ENCODE peak calls at places on chromosomes 6 and 20, in eight cellular contexts. C, E, B, J, G, V, L and X are unnamed samples.
A peak's percentile ranks its signal among the peaks of the same experiment; 100 is the strongest.

GRCh38 chr20:51335329-51335841 is 207.1 kb downstream of the NFATC2 start:
- DNase-seq in C (no peak), E (no peak), B (no peak), J (no peak), G (no peak), V (peak; percentile 100), L (no peak), X (no peak)

GRCh38 chr6:109579361-109579760 is 96.3 kb upstream of the ZBTB24 start:
- DNase-seq in C (no peak), E (no peak), B (no peak), J (no peak), G (no peak), V (no peak), L (no peak), X (no peak)

GRCh38 chr6:106223300-106223930 is 102.1 kb downstream of the ATG5 start:
- DNase-seq in C (peak; percentile 71), E (no peak), B (peak; percentile 39), J (peak; percentile 39), G (no peak), V (peak; percentile 79), L (peak; percentile 46), X (no peak)

GRCh38 chr6:96898241-96898851 is 655 bp upstream of the NDUFAF4 start:
- DNase-seq in C (no peak), E (no peak), B (no peak), J (no peak), G (no peak), V (peak; percentile 34), L (no peak), X (no peak)

GRCh38 chr20:63939061-63939935 is 16.9 kb downstream of the UCKL1 start:
- DNase-seq in C (no peak), E (peak; percentile 63), B (no peak), J (no peak), G (no peak), V (no peak), L (no peak), X (no peak)

GRCh38 chr6:165770430-165771082 is 107.5 kb upstream of the PDE10A start:
- DNase-seq in C (no peak), E (no peak), B (no peak), J (no peak), G (no peak), V (peak; percentile 10), L (no peak), X (no peak)

GRCh38 chr6:3356056-3356823 is 97.5 kb downstream of the PSMG4 start:
- DNase-seq in C (peak; percentile 59), E (peak; percentile 91), B (peak; percentile 78), J (peak; percentile 80), G (peak; percentile 64), V (peak; percentile 63), L (peak; percentile 65), X (no peak)

GRCh38 chr6:45000833-45001232 is 327.3 kb upstream of the RUNX2 start:
- DNase-seq in C (no peak), E (no peak), B (no peak), J (no peak), G (no peak), V (no peak), L (no peak), X (no peak)

GRCh38 chr6:21496275-21496674 is 97.3 kb upstream of the SOX4 start:
- DNase-seq in C (no peak), E (no peak), B (no peak), J (no peak), G (no peak), V (no peak), L (no peak), X (no peak)

GRCh38 chr6:138105446-138105845 is 1.8 kb downstream of the PERP start:
- DNase-seq in C (no peak), E (no peak), B (no peak), J (no peak), G (no peak), V (no peak), L (peak; percentile 70), X (no peak)

GRCh38 chr6:115545410-115545986 is 515.2 kb downstream of the FRK start:
- DNase-seq in C (no peak), E (no peak), B (no peak), J (no peak), G (no peak), V (no peak), L (peak; percentile 22), X (no peak)

GRCh38 chr6:43746613-43747101 is 23.4 kb upstream of the VEGFA start:
- DNase-seq in C (no peak), E (peak; percentile 68), B (no peak), J (peak; percentile 12), G (no peak), V (no peak), L (no peak), X (no peak)

GRCh38 chr6:7920425-7920824 is 9.8 kb upstream of the TXNDC5 start:
- DNase-seq in C (no peak), E (no peak), B (no peak), J (no peak), G (no peak), V (no peak), L (no peak), X (no peak)

GRCh38 chr20:1331101-1331500 is 2.2 kb upstream of the SDCBP2 start:
- DNase-seq in C (no peak), E (no peak), B (no peak), J (no peak), G (no peak), V (no peak), L (no peak), X (peak; percentile 55)

GRCh38 chr20:64036346-64037198 is 590 bp downstream of the C20orf204 start:
- DNase-seq in C (no peak), E (no peak), B (no peak), J (no peak), G (no peak), V (peak; percentile 53), L (peak; percentile 75), X (no peak)

GRCh38 chr20:25084616-25085187 is 2.8 kb upstream of the VSX1 start:
- DNase-seq in C (no peak), E (no peak), B (no peak), J (no peak), G (no peak), V (no peak), L (no peak), X (peak; percentile 62)
- H3K4me3 ChIP-seq in C (peak overlapping the region; percentile 38), E (no peak overlapping the region), B (no peak overlapping the region), J (no peak overlapping the region), G (peak overlapping the region; percentile 32), V (no peak overlapping the region), L (no peak overlapping the region), X (no peak overlapping the region)

GRCh38 chr6:158999669-159000403 is at the start of gene RSPH3:
- DNase-seq in C (peak; percentile 97), E (peak; percentile 96), B (peak; percentile 80), J (peak; percentile 98), G (peak; percentile 91), V (peak; percentile 90), L (peak; percentile 96), X (peak; percentile 94)
- TF ChIP-seq POLR2A in C (no peak), E (peak; percentile 68), B (peak; percentile 62), J (peak; percentile 88), G (peak; percentile 32), V (no peak), L (peak; percentile 96), X (peak; percentile 31)

GRCh38 chr6:84596488-84596887 is 167.9 kb downstream of the TBX18 start:
- DNase-seq in C (no peak), E (no peak), B (no peak), J (no peak), G (no peak), V (no peak), L (no peak), X (no peak)

GRCh38 chr6:84599991-84600390 is 164.4 kb downstream of the TBX18 start:
- DNase-seq in C (no peak), E (no peak), B (no peak), J (no peak), G (no peak), V (no peak), L (no peak), X (no peak)

GRCh38 chr6:84605308-84605707 is 159.1 kb downstream of the TBX18 start:
- DNase-seq in C (no peak), E (no peak), B (no peak), J (no peak), G (no peak), V (no peak), L (no peak), X (no peak)

GRCh38 chr6:84597238-84597875 is 167.0 kb downstream of the TBX18 start:
- DNase-seq in C (no peak), E (no peak), B (no peak), J (no peak), G (no peak), V (no peak), L (no peak), X (no peak)

GRCh38 chr6:84601366-84601765 is 163.0 kb downstream of the TBX18 start:
- DNase-seq in C (no peak), E (no peak), B (no peak), J (no peak), G (no peak), V (no peak), L (no peak), X (no peak)
- H3K4me3 ChIP-seq in C (no peak overlapping the region), E (no peak overlapping the region), B (no peak overlapping the region), J (no peak overlapping the region), G (no peak overlapping the region), V (no peak overlapping the region), L (no peak overlapping the region), X (no peak overlapping the region)

GRCh38 chr20:38472513-38473352 is at the start of gene RALGAPB:
- DNase-seq in C (peak; percentile 100), E (peak; percentile 99), B (peak; percentile 98), J (peak; percentile 99), G (peak; percentile 97), V (peak; percentile 96), L (peak; percentile 100), X (peak; percentile 98)

GRCh38 chr20:38479596-38479995 is 7.0 kb downstream of the RALGAPB start:
- DNase-seq in C (no peak), E (no peak), B (no peak), J (no peak), G (no peak), V (no peak), L (no peak), X (no peak)

GRCh38 chr20:38473353-38473795 is 731 bp downstream of the RALGAPB start:
- DNase-seq in C (peak; percentile 28), E (no peak), B (no peak), J (peak; percentile 50), G (no peak), V (no peak), L (peak; percentile 67), X (no peak)

GRCh38 chr20:38471987-38472512 is 593 bp upstream of the RALGAPB start:
- DNase-seq in C (no peak), E (no peak), B (no peak), J (no peak), G (no peak), V (no peak), L (no peak), X (no peak)

GRCh38 chr20:38477747-38478146 is 5.1 kb downstream of the RALGAPB start:
- DNase-seq in C (no peak), E (no peak), B (no peak), J (no peak), G (no peak), V (no peak), L (no peak), X (no peak)
- TF ChIP-seq POLR2A in C (no peak), E (no peak), B (no peak), J (no peak), G (no peak), V (no peak), L (no peak), X (no peak)

DNA sequence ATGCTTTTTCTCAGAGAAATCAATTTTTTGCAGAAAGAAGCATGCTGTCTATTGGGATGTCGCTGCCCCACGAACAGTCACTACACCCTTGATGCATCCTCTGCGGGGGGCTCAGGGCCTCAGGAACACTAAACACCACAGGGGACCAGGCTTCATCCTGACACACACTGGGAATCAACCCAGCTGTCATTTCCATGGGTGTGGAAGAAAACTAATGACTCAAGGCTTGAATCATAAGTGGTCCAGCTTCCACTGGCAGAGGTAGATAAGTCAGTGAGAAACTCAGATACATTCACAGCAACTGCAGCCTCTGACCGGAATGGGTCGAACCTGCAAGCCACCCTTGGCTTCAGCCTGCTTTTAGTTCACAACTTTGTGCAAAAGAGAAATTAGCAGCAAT is 81.3 kb upstream of the SPTLC3 start:
- DNase-seq in C (no peak), E (no peak), B (no peak), J (no peak), G (no peak), V (peak; percentile 25), L (no peak), X (no peak)
- H3K4me3 ChIP-seq in C (no peak overlapping the region), E (no peak overlapping the region), B (no peak overlapping the region), J (no peak overlapping the region), G (no peak overlapping the region), V (no peak overlapping the region), L (no peak overlapping the region), X (no peak overlapping the region)